ENCODE peak calls at places on chromosomes 2 and 18, in six cellular contexts. B is HepG2, J is GM12878, H is A549, C is K562, Y is endothelial cell of umbilical vein. K is an unnamed sample.
A peak's percentile ranks its signal among the peaks of the same experiment; 100 is the strongest.

GRCh38 chr2:189022492-189022891 is 48.3 kb downstream of the COL3A1 start:
- DNase-seq in B (no peak), H (no peak), C (no peak), Y (no peak), J (no peak), K (no peak)

GRCh38 chr2:120148229-120148628 is 75.0 kb downstream of the TMEM185B start:
- DNase-seq in B (no peak), H (no peak), J (no peak), C (no peak), Y (no peak), K (no peak)

GRCh38 chr2:234792566-234792965 is 159.3 kb upstream of the SH3BP4 start:
- DNase-seq in C (no peak), J (no peak), Y (no peak), B (no peak), H (no peak), K (no peak)

GRCh38 chr2:71945133-71945959 is 202.3 kb downstream of the CYP26B1 start:
- DNase-seq in B (no peak), H (no peak), Y (no peak), J (no peak), C (no peak), K (no peak)

GRCh38 chr2:111972955-111973565 is 74.7 kb downstream of the MERTK start:
- DNase-seq in C (no peak), J (peak; percentile 3), H (no peak), B (no peak), Y (no peak), K (no peak)

GRCh38 chr2:189421644-189422043 is 19.6 kb upstream of the WDR75 start:
- DNase-seq in J (no peak), B (no peak), H (peak; percentile 33), Y (no peak), C (no peak), K (no peak)

GRCh38 chr2:217106650-217107014 is 246.8 kb upstream of the TNP1 start:
- DNase-seq in Y (no peak), B (no peak), C (peak; percentile 32), H (peak; percentile 39), J (no peak), K (no peak)

GRCh38 chr2:74007120-74007519 is 22.4 kb downstream of the TET3 start:
- DNase-seq in J (no peak), C (no peak), H (no peak), Y (no peak), B (no peak), K (no peak)

GRCh38 chr2:50116096-50116495 is 915.8 kb downstream of the NRXN1 start:
- DNase-seq in H (no peak), J (no peak), B (no peak), Y (no peak), C (no peak), K (no peak)

GRCh38 chr2:240916571-240917008 is 10.5 kb downstream of the CROCC2 start:
- DNase-seq in B (no peak), C (peak; percentile 26), H (peak; percentile 74), J (no peak), Y (peak; percentile 16), K (peak; percentile 84)

GRCh38 chr2:26846881-26847662 is 860 bp upstream of the DPYSL5 start:
- DNase-seq in J (no peak), Y (no peak), B (no peak), H (no peak), C (peak; percentile 4), K (peak; percentile 38)

GRCh38 chr2:74747411-74748080 is 86.4 kb upstream of the HK2 start:
- DNase-seq in B (peak; percentile 90), Y (no peak), J (no peak), H (no peak), C (no peak), K (peak; percentile 49)

GRCh38 chr2:190678444-190679162 is 29.7 kb downstream of the NAB1 start:
- DNase-seq in B (no peak), Y (peak; percentile 74), C (no peak), H (no peak), J (peak; percentile 86), K (no peak)

GRCh38 chr18:52439457-52439856 is 99.5 kb downstream of the DCC start:
- DNase-seq in Y (no peak), H (peak; percentile 9), B (no peak), C (no peak), J (no peak), K (no peak)

GRCh38 chr2:158359846-158360245 is 96.7 kb downstream of the CCDC148 start:
- DNase-seq in J (no peak), B (peak; percentile 68), C (no peak), H (peak; percentile 25), Y (no peak), K (peak; percentile 14)

GRCh38 chr2:33784488-33784887 is 185.4 kb upstream of the FAM98A start:
- DNase-seq in J (no peak), H (no peak), Y (no peak), B (no peak), C (no peak), K (no peak)

GRCh38 chr18:10754128-10754527 is 228.3 kb downstream of the NAPG start:
- DNase-seq in B (no peak), H (no peak), Y (no peak), C (no peak), J (no peak), K (no peak)

GRCh38 chr2:95389256-95390119 is 13.0 kb upstream of the FAHD2A start:
- DNase-seq in H (peak; percentile 64), C (peak; percentile 82), Y (peak; percentile 50), J (no peak), B (no peak), K (peak; percentile 75)

DNA sequence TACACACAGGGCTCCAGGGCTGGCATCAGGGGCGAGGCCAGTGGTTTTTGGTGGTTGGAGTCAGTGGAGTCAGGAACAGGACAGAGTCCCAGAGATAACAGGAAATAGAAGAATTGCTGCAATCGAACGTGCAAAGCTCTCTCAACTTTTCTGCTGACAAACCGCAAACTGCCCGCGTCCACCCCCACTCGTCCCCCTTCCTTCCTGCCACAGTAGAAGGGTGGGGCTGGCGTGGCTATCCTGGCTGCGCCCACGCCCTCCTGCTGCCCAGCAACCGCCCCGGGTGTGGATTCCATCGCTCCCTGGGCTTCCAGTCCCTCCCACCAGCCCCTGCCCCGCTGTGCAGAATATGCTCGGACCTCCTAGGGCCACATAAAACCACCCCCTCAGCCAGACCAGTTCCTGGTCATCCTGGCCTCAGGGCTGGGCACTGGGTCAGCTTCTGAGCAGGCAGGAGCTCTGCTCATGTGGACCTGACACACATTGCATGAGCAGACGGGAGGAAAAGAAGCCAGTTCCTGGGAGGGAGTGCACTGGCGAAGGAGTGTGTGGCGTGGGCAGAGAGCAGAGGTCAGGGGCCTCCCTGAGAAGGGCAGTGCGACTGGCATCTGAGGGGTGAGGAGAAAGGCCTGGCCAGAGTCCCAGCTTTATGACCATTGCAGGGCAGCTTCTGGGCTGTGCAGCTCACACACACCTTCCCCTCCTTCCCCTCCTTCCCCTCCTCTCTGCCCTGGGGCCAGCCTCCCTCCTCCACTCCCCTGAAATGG is 85.4 kb upstream of the ATG16L1 start:
- DNase-seq in H (peak; percentile 56), B (no peak), J (no peak), Y (no peak), C (peak; percentile 81), K (peak; percentile 100)
- TF ChIP-seq MYC in H (no peak), B (no peak), J (no peak), Y (no peak), C (peak; percentile 22), K (no peak)

GRCh38 chr2:10404324-10405143 is 43.6 kb downstream of the ODC1 start:
- DNase-seq in Y (no peak), C (no peak), B (no peak), J (no peak), H (no peak), K (peak; percentile 82)
- H3K4me3 ChIP-seq in Y (no peak overlapping the region), C (no peak overlapping the region), B (no peak overlapping the region), J (no peak overlapping the region), H (no peak overlapping the region), K (no peak overlapping the region)

GRCh38 chr2:77008925-77009706 is 513.1 kb downstream of the LRRTM4 start:
- DNase-seq in C (no peak), J (no peak), H (no peak), Y (peak; percentile 48), B (no peak), K (no peak)
- TF ChIP-seq MAX in C (no peak), J (no peak), H (no peak), Y (no peak), B (no peak), K (no peak)

DNA sequence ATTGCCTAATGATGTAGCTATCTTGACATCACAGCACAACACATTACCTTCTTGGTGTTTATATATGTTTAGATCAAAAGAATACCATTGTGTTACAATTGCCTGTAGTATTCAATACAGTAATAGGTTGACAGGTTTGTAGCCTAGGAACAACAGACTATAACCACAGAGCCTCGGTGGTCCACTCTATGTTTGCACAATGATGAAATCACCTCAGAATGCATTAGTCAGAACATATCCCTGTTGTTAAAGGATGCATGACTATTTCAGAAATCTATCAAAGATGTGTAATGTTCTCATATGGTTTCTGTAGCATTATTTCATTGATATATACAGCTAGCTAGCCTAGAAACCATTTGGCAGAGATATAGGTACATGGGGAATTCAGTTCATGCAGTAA is 8.9 kb downstream of the METTL5 start:
- DNase-seq in J (no peak), Y (peak; percentile 42), C (no peak), B (peak; percentile 64), H (peak; percentile 47), K (peak; percentile 22)
- TF ChIP-seq MYC in J (no peak), Y (no peak), C (no peak), B (no peak), H (no peak), K (no peak)

GRCh38 chr2:174951746-174952145 is 53.4 kb downstream of the CHN1 start:
- DNase-seq in H (no peak), C (no peak), Y (no peak), J (no peak), B (no peak), K (no peak)

GRCh38 chr2:174949988-174950687 is 55.0 kb downstream of the CHN1 start:
- DNase-seq in J (no peak), C (no peak), Y (no peak), H (no peak), B (no peak), K (peak; percentile 57)

GRCh38 chr2:174957049-174957448 is 48.1 kb downstream of the CHN1 start:
- DNase-seq in J (no peak), C (no peak), B (no peak), Y (no peak), H (no peak), K (no peak)

DNA sequence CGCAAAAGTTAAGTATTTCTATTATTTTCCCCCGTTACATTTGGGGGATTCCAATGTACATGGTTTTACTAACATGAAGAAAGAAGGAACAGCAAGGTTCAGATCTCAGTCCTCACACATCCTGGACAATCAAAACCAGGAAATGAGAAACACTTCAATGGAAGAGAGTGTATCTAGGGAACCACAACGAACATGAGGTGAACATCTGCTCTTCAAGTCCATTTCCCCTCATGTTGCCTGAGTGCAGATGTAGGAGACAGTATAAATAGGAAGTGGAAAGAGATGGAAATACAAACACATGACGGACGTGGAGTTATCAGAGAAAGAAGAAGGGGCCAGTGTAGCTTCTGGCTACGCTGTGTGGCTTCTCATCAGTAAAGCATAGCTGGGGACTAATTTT is 52.6 kb downstream of the CHN1 start:
- DNase-seq in J (no peak), H (no peak), Y (peak; percentile 66), B (no peak), C (no peak), K (peak; percentile 11)
- H3K4me3 ChIP-seq in J (no peak overlapping the region), H (no peak overlapping the region), Y (no peak overlapping the region), B (no peak overlapping the region), C (no peak overlapping the region), K (no peak overlapping the region)

GRCh38 chr2:135422898-135423297 is 108.1 kb downstream of the ZRANB3 start:
- DNase-seq in J (no peak), Y (no peak), H (no peak), C (no peak), B (no peak), K (no peak)

GRCh38 chr2:135424849-135425248 is 106.2 kb downstream of the ZRANB3 start:
- DNase-seq in C (no peak), Y (no peak), H (no peak), J (no peak), B (no peak), K (no peak)
- TF ChIP-seq MAX in C (no peak), Y (no peak), H (no peak), J (no peak), B (no peak), K (no peak)